ENCODE peak calls at places on chromosomes 2 and 18, in seven cellular contexts. One of them, this sample, is unnamed.

GRCh38 chr18:25467226-25468065 is 115.5 kb upstream of the ZNF521 start:
- DNase-seq in PC-3: no peak
- DNase-seq in HepG2: no peak
- DNase-seq in mesendoderm: no peak
- DNase-seq in mesenchymal stem cell: no peak
- DNase-seq in IMR-90: peak
- DNase-seq in PC-9: no peak
- DNase-seq in this sample: no peak

GRCh38 chr2:96839288-96839874 is 4.4 kb downstream of the ANKRD23 start:
- DNase-seq in HepG2: no peak
- DNase-seq in IMR-90: no peak
- DNase-seq in PC-9: no peak
- DNase-seq in mesendoderm: no peak
- DNase-seq in PC-3: no peak
- DNase-seq in mesenchymal stem cell: no peak
- DNase-seq in this sample: peak

GRCh38 chr2:66105354-66105753 is 329.6 kb upstream of the MEIS1 start:
- DNase-seq in PC-3: no peak
- DNase-seq in mesenchymal stem cell: no peak
- DNase-seq in mesendoderm: no peak
- DNase-seq in IMR-90: no peak
- DNase-seq in HepG2: no peak
- DNase-seq in PC-9: no peak
- DNase-seq in this sample: no peak

GRCh38 chr2:39948016-39948719 is 169.1 kb upstream of the THUMPD2 start:
- DNase-seq in HepG2: no peak
- DNase-seq in mesenchymal stem cell: peak
- DNase-seq in mesendoderm: no peak
- DNase-seq in PC-3: peak
- DNase-seq in IMR-90: peak
- DNase-seq in PC-9: peak
- DNase-seq in this sample: no peak

GRCh38 chr18:955379-956066 is 50.9 kb downstream of the ADCYAP1 start:
- DNase-seq in HepG2: peak
- DNase-seq in mesenchymal stem cell: no peak
- DNase-seq in PC-9: no peak
- DNase-seq in mesendoderm: no peak
- DNase-seq in IMR-90: no peak
- DNase-seq in PC-3: no peak
- DNase-seq in this sample: no peak

GRCh38 chr2:212646698-212647097 is 108.1 kb upstream of the ERBB4 start:
- DNase-seq in PC-9: peak
- DNase-seq in IMR-90: peak
- DNase-seq in mesendoderm: no peak
- DNase-seq in PC-3: peak
- DNase-seq in mesenchymal stem cell: peak
- DNase-seq in HepG2: no peak
- DNase-seq in this sample: no peak

GRCh38 chr2:118774458-118775133 is 72.9 kb downstream of the EN1 start:
- DNase-seq in mesenchymal stem cell: no peak
- DNase-seq in PC-3: peak
- DNase-seq in HepG2: no peak
- DNase-seq in mesendoderm: peak
- DNase-seq in PC-9: no peak
- DNase-seq in IMR-90: peak
- DNase-seq in this sample: peak

GRCh38 chr2:185417111-185417510 is 321.5 kb upstream of the FSIP2 start:
- DNase-seq in PC-3: peak
- DNase-seq in mesenchymal stem cell: peak
- DNase-seq in PC-9: no peak
- DNase-seq in HepG2: no peak
- DNase-seq in IMR-90: no peak
- DNase-seq in mesendoderm: no peak
- DNase-seq in this sample: no peak

GRCh38 chr2:220277445-220277960 is 650.1 kb downstream of the SLC4A3 start:
- DNase-seq in IMR-90: peak
- DNase-seq in HepG2: no peak
- DNase-seq in PC-9: peak
- DNase-seq in mesendoderm: no peak
- DNase-seq in mesenchymal stem cell: no peak
- DNase-seq in PC-3: peak
- DNase-seq in this sample: no peak

GRCh38 chr2:209451209-209451822 is 27.5 kb downstream of the MAP2 start:
- DNase-seq in IMR-90: no peak
- DNase-seq in PC-3: no peak
- DNase-seq in PC-9: no peak
- DNase-seq in HepG2: no peak
- DNase-seq in mesenchymal stem cell: no peak
- DNase-seq in mesendoderm: peak
- DNase-seq in this sample: peak

GRCh38 chr18:22637787-22638186 is 220.1 kb upstream of the CTAGE1 start:
- DNase-seq in HepG2: peak
- DNase-seq in IMR-90: peak
- DNase-seq in PC-9: no peak
- DNase-seq in mesenchymal stem cell: peak
- DNase-seq in mesendoderm: no peak
- DNase-seq in PC-3: peak
- DNase-seq in this sample: no peak

GRCh38 chr2:40321822-40322221 is 130.1 kb downstream of the SLC8A1 start:
- DNase-seq in HepG2: no peak
- DNase-seq in IMR-90: no peak
- DNase-seq in mesenchymal stem cell: no peak
- DNase-seq in PC-3: peak
- DNase-seq in PC-9: no peak
- DNase-seq in mesendoderm: no peak
- DNase-seq in this sample: no peak

GRCh38 chr2:187993516-187993915 is 298.2 kb upstream of the GULP1 start:
- DNase-seq in PC-9: no peak
- DNase-seq in mesendoderm: peak
- DNase-seq in mesenchymal stem cell: peak
- DNase-seq in HepG2: no peak
- DNase-seq in IMR-90: peak
- DNase-seq in PC-3: no peak
- DNase-seq in this sample: peak

GRCh38 chr2:118801154-118801553 is 46.3 kb downstream of the EN1 start:
- DNase-seq in PC-3: no peak
- DNase-seq in HepG2: no peak
- DNase-seq in IMR-90: no peak
- DNase-seq in mesendoderm: no peak
- DNase-seq in PC-9: no peak
- DNase-seq in mesenchymal stem cell: no peak
- DNase-seq in this sample: no peak

GRCh38 chr2:85437488-85438290 is 19.2 kb downstream of the SH2D6 start:
- DNase-seq in mesendoderm: peak
- DNase-seq in mesenchymal stem cell: peak
- DNase-seq in PC-3: peak
- DNase-seq in HepG2: no peak
- DNase-seq in IMR-90: peak
- DNase-seq in PC-9: no peak
- DNase-seq in this sample: peak

GRCh38 chr2:233981574-233982420 is 64.6 kb downstream of the TRPM8 start:
- DNase-seq in mesenchymal stem cell: no peak
- DNase-seq in PC-9: no peak
- DNase-seq in IMR-90: no peak
- DNase-seq in PC-3: no peak
- DNase-seq in mesendoderm: no peak
- DNase-seq in HepG2: peak
- DNase-seq in this sample: no peak

GRCh38 chr2:29923110-29923721 is 1.8 kb upstream of the ALK start:
- DNase-seq in IMR-90: peak
- DNase-seq in HepG2: peak
- DNase-seq in mesenchymal stem cell: peak
- DNase-seq in PC-9: peak
- DNase-seq in PC-3: peak
- DNase-seq in mesendoderm: peak
- DNase-seq in this sample: peak

DNA sequence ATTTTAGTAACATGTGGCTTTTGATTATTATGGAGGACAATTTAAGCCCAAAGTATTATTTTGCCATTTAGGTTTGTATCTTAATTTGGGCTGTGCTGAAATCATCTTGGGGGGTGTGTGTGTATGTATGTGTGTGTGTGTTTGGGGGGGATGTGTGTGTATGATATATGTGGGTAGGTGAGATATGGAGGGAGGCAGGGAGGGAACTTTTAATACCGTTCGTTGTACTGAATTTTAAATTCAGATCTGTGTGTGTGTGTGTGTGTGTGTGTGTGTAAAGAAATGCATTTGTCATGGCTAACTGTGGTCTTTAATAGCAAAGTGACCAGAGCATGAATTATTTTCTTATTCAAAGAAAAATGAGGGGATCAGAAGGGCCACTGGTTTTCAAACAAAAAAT is 113.7 kb downstream of the LTBP1 start:
- DNase-seq in PC-3: no peak
- DNase-seq in mesendoderm: no peak
- DNase-seq in IMR-90: no peak
- DNase-seq in PC-9: no peak
- DNase-seq in mesenchymal stem cell: no peak
- DNase-seq in HepG2: no peak
- DNase-seq in this sample: no peak
- H3K4me2 ChIP-seq in PC-3: no peak
- H3K4me2 ChIP-seq in mesendoderm: no peak
- H3K4me2 ChIP-seq in IMR-90: no peak
- H3K4me2 ChIP-seq in PC-9: no peak
- H3K4me2 ChIP-seq in mesenchymal stem cell: no peak
- H3K4me2 ChIP-seq in HepG2: no peak
- H3K4me2 ChIP-seq in this sample: no peak

GRCh38 chr2:183493060-183493459 is 368.8 kb downstream of the NUP35 start:
- DNase-seq in mesendoderm: no peak
- DNase-seq in PC-3: no peak
- DNase-seq in mesenchymal stem cell: no peak
- DNase-seq in IMR-90: no peak
- DNase-seq in HepG2: no peak
- DNase-seq in PC-9: peak
- DNase-seq in this sample: no peak
- H3K4me2 ChIP-seq in mesendoderm: no peak
- H3K4me2 ChIP-seq in PC-3: no peak
- H3K4me2 ChIP-seq in mesenchymal stem cell: no peak
- H3K4me2 ChIP-seq in IMR-90: no peak
- H3K4me2 ChIP-seq in HepG2: no peak
- H3K4me2 ChIP-seq in PC-9: no peak
- H3K4me2 ChIP-seq in this sample: no peak

GRCh38 chr2:166647935-166648334 is 153.9 kb upstream of the SCN7A start:
- DNase-seq in PC-9: no peak
- DNase-seq in mesendoderm: no peak
- DNase-seq in IMR-90: no peak
- DNase-seq in PC-3: no peak
- DNase-seq in HepG2: no peak
- DNase-seq in mesenchymal stem cell: no peak
- DNase-seq in this sample: no peak

GRCh38 chr2:166653185-166653813 is 159.2 kb upstream of the SCN7A start:
- DNase-seq in PC-3: peak
- DNase-seq in PC-9: no peak
- DNase-seq in HepG2: peak
- DNase-seq in IMR-90: peak
- DNase-seq in mesenchymal stem cell: no peak
- DNase-seq in mesendoderm: no peak
- DNase-seq in this sample: no peak

GRCh38 chr2:166651991-166652390 is 157.9 kb upstream of the SCN7A start:
- DNase-seq in mesenchymal stem cell: no peak
- DNase-seq in PC-9: no peak
- DNase-seq in IMR-90: no peak
- DNase-seq in HepG2: no peak
- DNase-seq in PC-3: no peak
- DNase-seq in mesendoderm: peak
- DNase-seq in this sample: no peak

DNA sequence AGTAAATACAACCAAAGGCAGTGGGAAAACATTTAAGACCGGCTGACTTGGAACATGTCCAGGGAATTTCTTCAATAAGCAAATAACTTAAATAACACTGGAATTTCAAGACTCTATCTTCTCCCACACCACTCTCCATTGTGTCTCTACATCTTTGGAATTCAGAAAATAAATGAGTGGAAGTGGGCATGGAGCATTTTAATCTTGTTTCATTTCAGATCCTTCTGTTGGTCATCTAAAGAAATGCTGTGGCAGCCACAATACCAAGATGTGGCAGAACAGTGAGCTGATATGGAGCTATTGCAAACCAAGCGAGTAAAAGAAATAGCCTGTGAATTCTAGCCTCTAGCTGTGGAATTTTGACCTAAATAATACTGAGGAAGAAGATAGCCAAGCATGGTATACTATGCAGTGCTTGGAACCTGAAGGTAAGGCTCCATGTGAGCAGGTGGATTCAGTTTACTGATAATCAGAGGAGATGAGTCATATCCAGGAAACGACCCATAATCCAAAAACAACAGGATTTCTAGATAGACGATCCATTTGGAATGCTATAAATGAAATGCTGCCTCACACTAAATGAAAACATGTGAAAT is 157.1 kb upstream of the SCN7A start:
- DNase-seq in mesenchymal stem cell: peak
- DNase-seq in IMR-90: peak
- DNase-seq in PC-9: no peak
- DNase-seq in HepG2: no peak
- DNase-seq in mesendoderm: peak
- DNase-seq in PC-3: peak
- DNase-seq in this sample: no peak
- H3K4me2 ChIP-seq in mesenchymal stem cell: no peak
- H3K4me2 ChIP-seq in IMR-90: peak
- H3K4me2 ChIP-seq in PC-9: no peak
- H3K4me2 ChIP-seq in HepG2: no peak
- H3K4me2 ChIP-seq in mesendoderm: no peak
- H3K4me2 ChIP-seq in PC-3: peak
- H3K4me2 ChIP-seq in this sample: no peak

GRCh38 chr18:9539938-9540337 is 64.6 kb downstream of the RALBP1 start:
- DNase-seq in IMR-90: no peak
- DNase-seq in mesenchymal stem cell: no peak
- DNase-seq in PC-9: no peak
- DNase-seq in HepG2: no peak
- DNase-seq in mesendoderm: no peak
- DNase-seq in PC-3: no peak
- DNase-seq in this sample: no peak

GRCh38 chr18:9536354-9537152 is 61.2 kb downstream of the RALBP1 start:
- DNase-seq in mesenchymal stem cell: no peak
- DNase-seq in mesendoderm: no peak
- DNase-seq in HepG2: no peak
- DNase-seq in PC-9: peak
- DNase-seq in IMR-90: peak
- DNase-seq in PC-3: peak
- DNase-seq in this sample: no peak

GRCh38 chr18:9542924-9543323 is 67.6 kb downstream of the RALBP1 start:
- DNase-seq in mesenchymal stem cell: no peak
- DNase-seq in PC-3: no peak
- DNase-seq in PC-9: no peak
- DNase-seq in mesendoderm: no peak
- DNase-seq in HepG2: no peak
- DNase-seq in IMR-90: no peak
- DNase-seq in this sample: no peak

GRCh38 chr18:9537638-9538037 is 62.3 kb downstream of the RALBP1 start:
- DNase-seq in PC-9: no peak
- DNase-seq in mesenchymal stem cell: no peak
- DNase-seq in mesendoderm: no peak
- DNase-seq in IMR-90: no peak
- DNase-seq in PC-3: no peak
- DNase-seq in HepG2: no peak
- DNase-seq in this sample: no peak

DNA sequence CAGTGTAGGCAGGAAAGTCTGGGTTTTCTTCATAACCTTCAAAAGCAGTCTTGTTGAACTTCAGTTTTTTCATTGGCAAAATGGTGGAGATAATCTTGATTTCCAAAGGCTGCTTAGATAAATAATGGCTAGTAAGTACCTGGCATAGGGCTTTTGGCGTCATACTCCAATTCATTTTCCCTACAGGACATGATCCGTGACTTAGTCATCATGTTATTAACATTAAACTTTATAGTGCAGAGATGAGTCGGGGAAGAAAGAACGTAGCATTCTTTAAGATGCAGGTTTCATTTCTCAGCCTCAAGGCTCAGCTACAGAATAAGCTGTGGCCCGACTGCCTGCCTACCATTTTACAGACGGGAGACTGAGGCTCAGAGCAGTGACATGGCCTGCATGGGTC is 64.0 kb downstream of the RALBP1 start:
- DNase-seq in PC-9: no peak
- DNase-seq in mesenchymal stem cell: peak
- DNase-seq in HepG2: no peak
- DNase-seq in PC-3: peak
- DNase-seq in IMR-90: peak
- DNase-seq in mesendoderm: no peak
- DNase-seq in this sample: no peak
- H3K4me2 ChIP-seq in PC-9: no peak
- H3K4me2 ChIP-seq in mesenchymal stem cell: no peak
- H3K4me2 ChIP-seq in HepG2: no peak
- H3K4me2 ChIP-seq in PC-3: peak
- H3K4me2 ChIP-seq in IMR-90: peak
- H3K4me2 ChIP-seq in mesendoderm: no peak
- H3K4me2 ChIP-seq in this sample: no peak